ENCODE peak calls at places on chromosomes 6 and 20, in nine cellular contexts. K is neural progenitor cell; V is CD8-positive, alpha-beta memory T cell; J is upper lobe of left lung; D is left ventricle myocardium inferior; B is spleen; L is PC-3; R is naive thymus-derived CD4-positive, alpha-beta T cell; F is aorta. T is an unnamed sample.

GRCh38 chr20:920306-920705 is 4.2 kb upstream of the ANGPT4 start:
- DNase-seq in K (no peak), V (no peak), J (no peak), D (no peak), B (no peak), L (no peak), R (no peak), F (no peak), T (no peak)

GRCh38 chr6:131065112-131065823 is 2.2 kb upstream of the EPB41L2 start:
- DNase-seq in K (no peak), V (no peak), J (no peak), D (no peak), B (no peak), L (peak; percentile 35), R (no peak), F (no peak), T (no peak)

GRCh38 chr6:146651482-146651863 is 52.7 kb downstream of the ADGB start:
- DNase-seq in K (no peak), V (no peak), J (no peak), D (no peak), B (no peak), L (no peak), R (no peak), F (no peak), T (no peak)

GRCh38 chr20:44384423-44385027 is 29.0 kb downstream of the HNF4A start:
- DNase-seq in K (peak; percentile 85), V (peak; percentile 70), J (peak; percentile 83), D (peak; percentile 77), B (peak; percentile 94), L (peak; percentile 87), R (peak; percentile 76), F (peak; percentile 94), T (peak; percentile 76)

GRCh38 chr20:8735674-8736073 is 333.2 kb upstream of the PLCB4 start:
- DNase-seq in K (no peak), V (no peak), J (no peak), D (no peak), B (no peak), L (no peak), R (no peak), F (no peak), T (no peak)

GRCh38 chr6:124688369-124688768 is 273.9 kb upstream of the RNF217 start:
- DNase-seq in K (no peak), V (no peak), J (no peak), D (no peak), B (no peak), L (no peak), R (no peak), F (no peak), T (no peak)

GRCh38 chr20:52783769-52784168 is 188.4 kb upstream of the TSHZ2 start:
- DNase-seq in K (peak; percentile 39), V (no peak), J (no peak), D (no peak), B (no peak), L (no peak), R (no peak), F (no peak), T (peak; percentile 13)

GRCh38 chr20:38260378-38261053 is at the start of gene KIAA1755:
- DNase-seq in K (peak; percentile 65), V (no peak), J (no peak), D (peak; percentile 64), B (no peak), L (no peak), R (no peak), F (peak; percentile 82), T (peak; percentile 87)

GRCh38 chr6:44020148-44020547 is 107.1 kb downstream of the MRPL14 start:
- DNase-seq in K (no peak), V (no peak), J (no peak), D (peak; percentile 51), B (no peak), L (no peak), R (no peak), F (peak; percentile 41), T (no peak)

GRCh38 chr20:20568604-20569205 is 143.7 kb downstream of the RALGAPA2 start:
- DNase-seq in K (peak; percentile 60), V (no peak), J (no peak), D (no peak), B (no peak), L (peak; percentile 66), R (peak; percentile 1), F (no peak), T (peak; percentile 7)

GRCh38 chr6:16766836-16767745 is 5.8 kb upstream of the ATXN1 start:
- DNase-seq in K (no peak), V (no peak), J (no peak), D (no peak), B (no peak), L (no peak), R (no peak), F (no peak), T (no peak)

GRCh38 chr6:38499046-38499445 is 140.7 kb downstream of the BTBD9 start:
- DNase-seq in K (no peak), V (no peak), J (no peak), D (no peak), B (no peak), L (no peak), R (no peak), F (no peak), T (no peak)

GRCh38 chr20:24388828-24389325 is 80.6 kb upstream of the SYNDIG1 start:
- DNase-seq in K (no peak), V (no peak), J (no peak), D (no peak), B (no peak), L (no peak), R (no peak), F (no peak), T (no peak)

GRCh38 chr20:31711416-31712111 is 11.1 kb downstream of the BCL2L1 start:
- DNase-seq in K (no peak), V (no peak), J (no peak), D (no peak), B (no peak), L (peak; percentile 20), R (no peak), F (no peak), T (no peak)
- H3K4me3 ChIP-seq in K (no peak overlapping the region), V (no peak overlapping the region), J (no peak overlapping the region), D (peak overlapping the region; percentile 85), B (no peak overlapping the region), L (peak overlapping the region; percentile 59), R (no peak overlapping the region), F (no peak overlapping the region), T (no peak overlapping the region)

GRCh38 chr6:87522686-87523085 is 49.9 kb downstream of the SLC35A1 start:
- DNase-seq in K (no peak), V (no peak), J (no peak), D (no peak), B (no peak), L (no peak), R (no peak), F (no peak), T (no peak)
- H3K36me3 ChIP-seq in K (peaks cover 5% of the 10 kb centered on the region), V (peaks cover 32% of the 10 kb centered on the region), J (peaks cover 24% of the 10 kb centered on the region), D (peaks cover 48% of the 10 kb centered on the region), B (peaks cover 52% of the 10 kb centered on the region), L (peaks cover 10% of the 10 kb centered on the region), R (peaks cover 46% of the 10 kb centered on the region), F (peaks cover 8% of the 10 kb centered on the region), T (peaks cover 10% of the 10 kb centered on the region)

DNA sequence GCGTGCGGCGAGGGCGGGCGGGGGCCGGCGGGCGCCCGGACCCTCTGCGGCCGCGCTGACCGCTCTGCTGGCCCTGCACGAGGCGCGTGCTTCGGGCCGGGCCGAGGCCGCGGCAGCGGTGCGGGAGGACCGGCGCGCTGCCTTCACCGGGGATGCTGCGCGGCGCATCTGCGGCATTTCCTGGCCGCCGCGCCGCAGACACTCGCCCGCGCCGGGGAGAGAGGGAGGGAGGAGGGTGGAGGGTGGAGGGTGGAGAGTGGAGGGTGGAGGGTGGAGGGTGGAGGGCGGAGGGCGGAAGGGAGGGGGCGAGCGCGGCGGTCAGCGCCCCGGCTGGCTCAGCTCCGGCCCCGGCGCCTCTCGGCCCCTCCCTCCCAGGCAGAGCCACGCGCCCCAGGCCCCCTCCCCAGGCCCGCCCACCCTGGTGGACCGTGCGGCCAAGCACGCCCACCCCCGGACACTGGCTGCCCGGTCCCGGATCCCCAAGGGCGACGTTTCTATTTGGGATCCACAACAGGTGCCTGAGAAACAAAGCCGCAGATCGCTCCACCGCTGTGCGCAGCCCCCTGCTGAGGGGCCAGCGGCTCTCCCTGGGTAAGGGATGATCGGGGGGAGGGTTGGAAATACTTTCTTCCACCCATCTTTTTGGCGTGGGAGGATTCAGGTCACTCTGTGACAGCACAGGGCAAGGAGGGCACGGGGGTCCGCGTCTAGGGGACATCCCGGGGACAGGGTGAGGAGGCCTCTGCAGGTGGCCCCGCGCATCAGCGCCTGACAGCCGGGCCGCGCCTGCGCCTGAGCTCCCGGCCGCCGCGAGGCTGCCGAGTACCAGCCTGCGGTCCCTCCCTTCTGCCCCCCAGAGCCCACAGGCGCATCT is 111.2 kb upstream of the BEND6 start:
- DNase-seq in K (peak; percentile 94), V (no peak), J (peak; percentile 68), D (peak; percentile 79), B (peak; percentile 87), L (peak; percentile 89), R (peak; percentile 77), F (peak; percentile 89), T (peak; percentile 92)
- H3K27me3 ChIP-seq in K (no peaks in the 10 kb centered on the region), V (peaks cover 11% of the 10 kb centered on the region), J (peaks cover 12% of the 10 kb centered on the region), D (no peaks in the 10 kb centered on the region), B (peaks cover 31% of the 10 kb centered on the region), L (no peaks in the 10 kb centered on the region), R (no peaks in the 10 kb centered on the region), F (no peaks in the 10 kb centered on the region), T (no peaks in the 10 kb centered on the region)

GRCh38 chr20:57621426-57622200 is 1.4 kb upstream of the ZBP1 start:
- DNase-seq in K (no peak), V (no peak), J (no peak), D (no peak), B (no peak), L (peak; percentile 75), R (no peak), F (no peak), T (peak; percentile 31)

GRCh38 chr20:57618766-57619052 is 1.5 kb downstream of the ZBP1 start:
- DNase-seq in K (no peak), V (no peak), J (no peak), D (no peak), B (no peak), L (no peak), R (no peak), F (no peak), T (no peak)

GRCh38 chr20:57619053-57619831 is 984 bp downstream of the ZBP1 start:
- DNase-seq in K (no peak), V (peak; percentile 62), J (peak; percentile 84), D (peak; percentile 63), B (peak; percentile 96), L (no peak), R (peak; percentile 81), F (peak; percentile 78), T (no peak)

GRCh38 chr20:57620999-57621398 is 773 bp upstream of the ZBP1 start:
- DNase-seq in K (no peak), V (no peak), J (no peak), D (no peak), B (peak; percentile 90), L (no peak), R (no peak), F (no peak), T (peak; percentile 39)

DNA sequence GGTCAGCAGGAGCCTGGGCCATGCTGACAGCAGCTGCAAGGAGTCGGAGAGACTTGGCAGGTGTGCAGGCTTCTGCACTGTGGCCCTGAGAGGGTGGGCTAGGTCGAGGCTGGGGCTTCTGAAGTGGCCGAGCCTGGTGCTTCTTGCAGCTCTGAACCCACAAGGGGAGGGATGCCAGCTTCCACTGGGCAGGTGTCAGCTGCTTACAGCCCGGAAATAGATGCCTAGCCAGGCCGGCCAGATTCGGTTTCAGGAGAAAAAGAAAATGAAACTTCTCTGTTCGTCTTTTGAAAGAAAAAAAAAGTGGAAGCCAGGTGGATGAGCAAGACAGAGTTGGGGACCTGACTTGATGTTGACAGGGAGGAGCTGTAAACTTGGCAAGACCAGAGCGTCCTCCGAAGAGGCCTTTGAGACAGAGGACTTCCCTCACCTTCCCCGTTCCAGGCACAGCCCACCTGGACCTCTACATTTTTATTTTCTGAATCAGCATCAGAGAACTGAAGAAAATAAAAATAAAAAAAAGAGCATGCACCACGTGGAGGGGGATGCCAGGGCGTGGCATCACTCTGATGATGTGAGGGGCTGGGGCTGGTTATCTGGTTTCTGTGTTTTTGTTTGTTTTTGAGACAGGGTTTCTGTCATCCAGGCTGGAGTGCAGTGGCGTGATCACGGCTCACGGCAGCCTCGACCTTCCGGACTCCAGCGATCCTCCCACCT is at the start of gene ZBP1:
- DNase-seq in K (no peak), V (peak; percentile 54), J (peak; percentile 50), D (no peak), B (peak; percentile 92), L (no peak), R (peak; percentile 64), F (peak; percentile 68), T (no peak)
- H3K4me3 ChIP-seq in K (no peak within 1 kb of the TSS), V (peak within 1 kb of the TSS; percentile 56), J (peak within 1 kb of the TSS; percentile 36), D (peak within 1 kb of the TSS; percentile 9), B (peak within 1 kb of the TSS; percentile 37), L (no peak within 1 kb of the TSS), R (peak within 1 kb of the TSS; percentile 73), F (no peak within 1 kb of the TSS), T (no peak within 1 kb of the TSS)

T was measured in H7.